ENCODE peak calls at places on chromosome 11, in eight cellular contexts. X is adrenal gland, G is IMR-90, H is Peyer's patch, C is NB4, R is transverse colon, A is HepG2, N is stomach. S is an unnamed sample.

GRCh38 chr11:94139421-94139820 is 10.8 kb downstream of the PANX1 start:
- DNase-seq in N (no peak), G (no peak), X (peak; percentile 11), A (no peak), C (no peak), R (no peak), H (no peak), S (no peak)

GRCh38 chr11:62611705-62612365 is 740 bp downstream of the EML3 start:
- DNase-seq in C (peak; percentile 76), G (peak; percentile 60), H (no peak), N (peak; percentile 57), X (no peak), A (no peak), R (peak; percentile 56), S (peak; percentile 75)

GRCh38 chr11:70141490-70142014 is 61.5 kb upstream of the FADD start:
- DNase-seq in G (no peak), X (no peak), A (no peak), R (no peak), H (no peak), N (no peak), C (no peak), S (no peak)

GRCh38 chr11:64400096-64400495 is 41.1 kb downstream of the RPS6KA4 start:
- DNase-seq in H (no peak), G (no peak), N (peak; percentile 39), X (no peak), C (peak; percentile 80), R (no peak), A (no peak), S (no peak)

GRCh38 chr11:106983251-106983650 is 35.0 kb downstream of the GUCY1A2 start:
- DNase-seq in H (no peak), C (no peak), N (no peak), R (no peak), A (no peak), X (no peak), G (no peak), S (no peak)

GRCh38 chr11:36510567-36511020 is 522 bp upstream of the TRAF6 start:
- DNase-seq in X (no peak), C (no peak), H (no peak), R (no peak), G (peak; percentile 32), N (no peak), A (no peak), S (no peak)

GRCh38 chr11:35419713-35420333 is 465 bp upstream of the SLC1A2 start:
- DNase-seq in C (no peak), R (no peak), A (no peak), N (no peak), X (no peak), H (no peak), G (no peak), S (no peak)

GRCh38 chr11:122159173-122159701 is 43.2 kb upstream of the BLID start:
- DNase-seq in N (no peak), C (peak; percentile 18), X (no peak), H (no peak), R (no peak), A (no peak), G (peak; percentile 65), S (peak; percentile 56)

GRCh38 chr11:70834984-70835560 is 417.3 kb downstream of the SHANK2 start:
- DNase-seq in G (no peak), R (no peak), C (no peak), A (no peak), X (no peak), N (no peak), H (no peak), S (no peak)

GRCh38 chr11:117841582-117842031 is 17.1 kb upstream of the FXYD2 start:
- DNase-seq in A (no peak), X (peak; percentile 16), R (no peak), C (no peak), G (no peak), H (peak; percentile 1), N (peak; percentile 11), S (no peak)

GRCh38 chr11:134819026-134819425 is 407.0 kb upstream of the B3GAT1 start:
- DNase-seq in X (no peak), R (no peak), G (no peak), N (no peak), A (no peak), H (no peak), C (no peak), S (no peak)

GRCh38 chr11:100805509-100806199 is 118.6 kb downstream of the ARHGAP42 start:
- DNase-seq in R (no peak), G (peak; percentile 37), H (no peak), A (no peak), C (no peak), X (no peak), N (no peak), S (no peak)

GRCh38 chr11:126061707-126062678 is 673 bp downstream of the CDON start:
- DNase-seq in X (no peak), H (no peak), A (peak; percentile 66), N (no peak), R (peak; percentile 31), C (no peak), G (peak; percentile 5), S (peak; percentile 47)

GRCh38 chr11:44250421-44250820 is 59.5 kb downstream of the ALX4 start:
- DNase-seq in R (no peak), C (no peak), X (no peak), H (no peak), N (no peak), G (no peak), A (no peak), S (no peak)

GRCh38 chr11:74678041-74678440 is 53.2 kb downstream of the CHRDL2 start:
- DNase-seq in N (peak; percentile 5), C (no peak), X (no peak), R (no peak), A (no peak), H (no peak), G (no peak), S (no peak)

GRCh38 chr11:75867778-75868374 is 52.9 kb downstream of the UVRAG start:
- DNase-seq in G (peak; percentile 62), N (peak; percentile 41), C (peak; percentile 72), R (no peak), H (peak; percentile 54), X (peak; percentile 45), A (peak; percentile 43), S (no peak)

GRCh38 chr11:94379619-94380018 is 21.6 kb downstream of the GPR83 start:
- DNase-seq in C (no peak), R (no peak), G (no peak), A (no peak), N (no peak), X (no peak), H (no peak), S (no peak)

GRCh38 chr11:78796956-78797355 is 222.3 kb upstream of the NARS2 start:
- DNase-seq in N (no peak), A (no peak), X (no peak), H (no peak), R (no peak), G (peak; percentile 100), C (no peak), S (no peak)

GRCh38 chr11:78797559-78797958 is 222.9 kb upstream of the NARS2 start:
- DNase-seq in H (no peak), G (no peak), X (no peak), C (no peak), R (no peak), N (no peak), A (no peak), S (no peak)

GRCh38 chr11:78798567-78799170 is 224.0 kb upstream of the NARS2 start:
- DNase-seq in G (peak; percentile 81), A (peak; percentile 25), N (peak; percentile 66), H (peak; percentile 24), X (peak; percentile 63), R (peak; percentile 70), C (peak; percentile 76), S (peak; percentile 72)

GRCh38 chr11:78791964-78792363 is 217.3 kb upstream of the NARS2 start:
- DNase-seq in N (no peak), C (no peak), H (no peak), A (no peak), G (peak; percentile 52), X (no peak), R (no peak), S (no peak)

DNA sequence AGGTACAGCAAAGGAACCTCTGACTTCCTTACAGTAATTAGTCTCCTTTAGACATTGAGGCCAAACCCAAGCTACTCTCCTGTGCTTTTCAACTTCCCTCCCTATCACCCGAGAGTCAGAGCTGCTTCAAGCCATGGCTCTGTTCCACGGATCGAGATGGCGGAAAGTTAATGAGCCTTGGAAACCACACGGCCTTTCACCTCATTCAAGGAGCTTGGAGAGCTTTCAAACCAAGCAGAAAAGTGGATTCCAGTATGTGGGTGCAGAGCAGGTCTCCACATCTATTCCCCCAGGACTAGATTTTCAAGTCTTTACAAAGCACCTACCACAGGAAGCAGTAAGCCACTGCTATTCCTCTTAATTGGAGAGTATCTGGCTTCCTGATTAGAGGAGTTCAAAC is 221.2 kb upstream of the NARS2 start:
- DNase-seq in R (no peak), X (no peak), N (no peak), G (no peak), H (no peak), A (no peak), C (no peak), S (no peak)
- H3K4me3 ChIP-seq in R (no peak overlapping the region), X (no peak overlapping the region), N (no peak overlapping the region), G (no peak overlapping the region), H (no peak overlapping the region), A (no peak overlapping the region), C (no peak overlapping the region), S (no peak overlapping the region)

GRCh38 chr11:60867871-60868681 is 734 bp downstream of the ZP1 start:
- DNase-seq in R (no peak), H (no peak), X (no peak), C (no peak), N (no peak), G (no peak), A (no peak), S (no peak)
- TF ChIP-seq POLR2A in R (no peak), H (no peak), X (no peak), C (no peak), N (no peak), G (no peak), A (no peak), S (no peak)

GRCh38 chr11:83195649-83196048 is 2.1 kb downstream of the ANKRD42 start:
- DNase-seq in A (no peak), C (no peak), R (no peak), N (no peak), H (no peak), X (no peak), G (no peak), S (no peak)
- H3K4me3 ChIP-seq in A (no peak overlapping the region), C (peak overlapping the region; percentile 99), R (no peak overlapping the region), N (peak overlapping the region; percentile 85), H (no peak overlapping the region), X (peak overlapping the region; percentile 58), G (peak overlapping the region; percentile 85), S (no peak overlapping the region)

GRCh38 chr11:124096364-124096763 is 18.9 kb upstream of the VWA5A start:
- DNase-seq in C (no peak), G (no peak), R (no peak), A (no peak), X (no peak), N (no peak), H (no peak), S (no peak)

GRCh38 chr11:124098142-124098541 is 17.1 kb upstream of the VWA5A start:
- DNase-seq in X (no peak), A (no peak), G (no peak), C (no peak), H (no peak), N (no peak), R (no peak), S (no peak)

DNA sequence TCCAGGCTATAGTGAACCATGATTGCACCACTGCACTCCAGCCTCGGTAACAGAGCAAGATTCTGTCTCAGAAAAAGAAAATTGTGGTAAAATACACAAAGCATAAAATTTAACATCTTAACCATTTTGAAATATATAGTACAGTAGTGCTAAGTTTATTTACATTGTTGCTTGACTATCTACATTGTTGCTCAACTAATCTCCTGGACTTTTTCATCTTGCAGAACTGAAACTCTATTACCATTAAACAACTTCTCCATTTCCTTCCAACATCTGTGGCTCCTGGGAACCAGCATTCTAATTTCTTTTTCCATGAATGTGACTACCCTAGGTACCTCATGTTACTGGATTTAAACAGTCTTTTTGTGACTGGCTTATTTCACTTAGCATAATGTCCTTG is 13.5 kb upstream of the VWA5A start:
- DNase-seq in H (no peak), G (no peak), R (no peak), A (no peak), N (no peak), C (no peak), X (no peak), S (no peak)
- TF ChIP-seq POLR2A in H (no peak), G (no peak), R (no peak), A (no peak), N (no peak), C (no peak), X (no peak), S (no peak)

S was measured in ovary.